ENCODE peak calls at places on chromosome 14, in six cellular contexts. P, W, X, A, H and B are unnamed samples.

GRCh38 chr14:75982724-75983358 is 1.0 kb upstream of the TGFB3 start:
- DNase-seq in X (peak; percentile 61), H (no peak), A (peak; percentile 53), P (no peak), W (no peak), B (peak; percentile 50)

GRCh38 chr14:34301107-34301734 is 160.8 kb downstream of the SPTSSA start:
- DNase-seq in H (peak; percentile 53), W (no peak), A (peak; percentile 41), P (peak; percentile 36), X (peak; percentile 53), B (peak; percentile 59)

GRCh38 chr14:68363841-68364711 is 428.8 kb downstream of the ZFP36L1 start:
- DNase-seq in A (peak; percentile 65), X (peak; percentile 56), W (peak; percentile 95), H (no peak), P (no peak), B (no peak)

GRCh38 chr14:104342435-104343293 is 204.3 kb downstream of the KIF26A start:
- DNase-seq in A (no peak), H (no peak), X (no peak), W (no peak), P (no peak), B (no peak)

GRCh38 chr14:67253076-67253635 is 11.9 kb downstream of the PALS1 start:
- DNase-seq in X (no peak), P (no peak), W (no peak), H (no peak), A (no peak), B (no peak)

GRCh38 chr14:69090187-69090789 is 62.6 kb downstream of the DCAF5 start:
- DNase-seq in P (peak; percentile 56), A (peak; percentile 58), W (no peak), X (peak; percentile 30), H (peak; percentile 20), B (peak; percentile 34)

GRCh38 chr14:93476305-93476704 is 45.6 kb downstream of the UNC79 start:
- DNase-seq in A (no peak), W (no peak), X (no peak), P (no peak), H (no peak), B (no peak)

GRCh38 chr14:35336171-35337073 is 44.2 kb downstream of the PSMA6 start:
- DNase-seq in A (peak; percentile 73), H (no peak), P (no peak), X (no peak), W (peak; percentile 77), B (no peak)

GRCh38 chr14:95056476-95056875 is 100.9 kb downstream of the DICER1 start:
- DNase-seq in W (no peak), X (no peak), H (peak; percentile 71), P (no peak), A (no peak), B (no peak)

GRCh38 chr14:69610020-69610858 is 1.2 kb upstream of the SUSD6 start:
- DNase-seq in X (no peak), W (no peak), A (no peak), P (no peak), H (no peak), B (peak; percentile 42)